ENCODE peak calls at places on chromosomes 6 and 20, in ten cellular contexts. T, O, W, L, Y, G, M, V, N and Z are unnamed samples.
A peak's percentile ranks its signal among the peaks of the same experiment; 100 is the strongest.

GRCh38 chr6:170355661-170356060 is 49.1 kb downstream of the FAM120B start:
- DNase-seq in T (no peak), O (no peak), W (no peak), L (no peak), Y (no peak), G (no peak), M (no peak), V (no peak), N (peak; percentile 51), Z (no peak)

GRCh38 chr20:36051318-36052116 is 83.1 kb downstream of the CNBD2 start:
- DNase-seq in T (no peak), O (no peak), W (no peak), L (no peak), Y (no peak), G (no peak), M (no peak), V (no peak), N (no peak), Z (no peak)

GRCh38 chr6:579339-579738 is 77.6 kb downstream of the HUS1B start:
- DNase-seq in T (no peak), O (peak; percentile 17), W (no peak), L (no peak), Y (no peak), G (no peak), M (no peak), V (no peak), N (no peak), Z (no peak)

GRCh38 chr6:1082040-1082935 is 229.6 kb upstream of the FOXQ1 start:
- DNase-seq in T (no peak), O (no peak), W (no peak), L (no peak), Y (peak; percentile 100), G (peak; percentile 31), M (no peak), V (no peak), N (no peak), Z (no peak)

GRCh38 chr6:14206351-14206750 is 88.8 kb downstream of the CD83 start:
- DNase-seq in T (no peak), O (no peak), W (no peak), L (no peak), Y (no peak), G (no peak), M (no peak), V (no peak), N (no peak), Z (no peak)

GRCh38 chr20:46435146-46435545 is 28.7 kb upstream of the ELMO2 start:
- DNase-seq in T (no peak), O (no peak), W (no peak), L (no peak), Y (no peak), G (no peak), M (no peak), V (no peak), N (no peak), Z (no peak)

GRCh38 chr20:58608096-58608840 is 42.8 kb upstream of the STX16 start:
- DNase-seq in T (no peak), O (no peak), W (no peak), L (no peak), Y (no peak), G (no peak), M (no peak), V (no peak), N (no peak), Z (no peak)

GRCh38 chr6:26383624-26384417 is 913 bp downstream of the BTN2A2 start:
- DNase-seq in T (no peak), O (no peak), W (no peak), L (no peak), Y (no peak), G (peak; percentile 44), M (no peak), V (no peak), N (no peak), Z (no peak)

GRCh38 chr6:30618270-30618787 is 689 bp downstream of the MRPS18B start:
- DNase-seq in T (no peak), O (no peak), W (peak; percentile 52), L (no peak), Y (no peak), G (no peak), M (no peak), V (no peak), N (no peak), Z (no peak)

GRCh38 chr6:81561071-81561564 is 191.4 kb downstream of the TENT5A start:
- DNase-seq in T (no peak), O (no peak), W (no peak), L (peak; percentile 38), Y (no peak), G (peak; percentile 51), M (no peak), V (no peak), N (no peak), Z (no peak)

GRCh38 chr6:170295519-170296422 is 4.9 kb upstream of the DLL1 start:
- DNase-seq in T (no peak), O (peak; percentile 74), W (no peak), L (no peak), Y (no peak), G (no peak), M (no peak), V (no peak), N (no peak), Z (peak; percentile 6)

GRCh38 chr6:35062676-35063574 is 78.2 kb downstream of the TCP11 start:
- DNase-seq in T (no peak), O (no peak), W (no peak), L (no peak), Y (no peak), G (no peak), M (no peak), V (no peak), N (no peak), Z (no peak)

GRCh38 chr6:107066697-107067659 is 39.0 kb downstream of the MTRES1 start:
- DNase-seq in T (no peak), O (no peak), W (no peak), L (no peak), Y (no peak), G (peak; percentile 25), M (no peak), V (no peak), N (no peak), Z (no peak)

GRCh38 chr20:37920270-37920669 is 17.3 kb downstream of the VSTM2L start:
- DNase-seq in T (no peak), O (no peak), W (no peak), L (no peak), Y (no peak), G (no peak), M (no peak), V (no peak), N (no peak), Z (no peak)

GRCh38 chr6:143176090-143177021 is 115.7 kb downstream of the AIG1 start:
- DNase-seq in T (no peak), O (no peak), W (no peak), L (no peak), Y (no peak), G (peak; percentile 99), M (no peak), V (no peak), N (peak; percentile 97), Z (no peak)